ENCODE peak calls at places on chromosomes 4 and X, in seven cellular contexts. One of them, this sample, is unnamed.

GRCh38 chr4:94406668-94407437 is 44.9 kb upstream of the PDLIM5 start:
- DNase-seq in NCI-H1694 treated with DMSO at 0.1 percent for 48 hours: peak
- DNase-seq in nephron progenitor cell: peak
- DNase-seq in immature natural killer cell: peak
- DNase-seq in epithelial cell of esophagus: peak
- DNase-seq in COR-L47: peak
- DNase-seq in M059J: peak
- DNase-seq in this sample: peak

GRCh38 chr4:52998413-52998812 is 136.3 kb downstream of the RASL11B start:
- DNase-seq in epithelial cell of esophagus: no peak
- DNase-seq in COR-L47: no peak
- DNase-seq in M059J: no peak
- DNase-seq in immature natural killer cell: no peak
- DNase-seq in nephron progenitor cell: no peak
- DNase-seq in NCI-H1694 treated with DMSO at 0.1 percent for 48 hours: no peak
- DNase-seq in this sample: no peak

GRCh38 chr4:173371292-173372192 is 788 bp downstream of the SAP30 start:
- DNase-seq in epithelial cell of esophagus: peak
- DNase-seq in NCI-H1694 treated with DMSO at 0.1 percent for 48 hours: peak
- DNase-seq in M059J: peak
- DNase-seq in COR-L47: peak
- DNase-seq in nephron progenitor cell: peak
- DNase-seq in immature natural killer cell: peak
- DNase-seq in this sample: peak

GRCh38 chrX:55004231-55004630 is 4.1 kb downstream of the APEX2 start:
- DNase-seq in NCI-H1694 treated with DMSO at 0.1 percent for 48 hours: no peak
- DNase-seq in epithelial cell of esophagus: no peak
- DNase-seq in COR-L47: no peak
- DNase-seq in M059J: peak
- DNase-seq in nephron progenitor cell: no peak
- DNase-seq in immature natural killer cell: peak
- DNase-seq in this sample: no peak

GRCh38 chr4:2070421-2071251 is 11.5 kb downstream of the NAT8L start:
- DNase-seq in epithelial cell of esophagus: no peak
- DNase-seq in NCI-H1694 treated with DMSO at 0.1 percent for 48 hours: no peak
- DNase-seq in nephron progenitor cell: no peak
- DNase-seq in M059J: no peak
- DNase-seq in COR-L47: no peak
- DNase-seq in immature natural killer cell: no peak
- DNase-seq in this sample: no peak

GRCh38 chr4:70583952-70584834 is 7.9 kb upstream of the AMBN start:
- DNase-seq in nephron progenitor cell: no peak
- DNase-seq in M059J: peak
- DNase-seq in NCI-H1694 treated with DMSO at 0.1 percent for 48 hours: no peak
- DNase-seq in immature natural killer cell: no peak
- DNase-seq in epithelial cell of esophagus: peak
- DNase-seq in COR-L47: peak
- DNase-seq in this sample: peak

GRCh38 chr4:40446785-40447184 is 111.7 kb downstream of the CHRNA9 start:
- DNase-seq in epithelial cell of esophagus: peak
- DNase-seq in COR-L47: no peak
- DNase-seq in nephron progenitor cell: no peak
- DNase-seq in immature natural killer cell: no peak
- DNase-seq in NCI-H1694 treated with DMSO at 0.1 percent for 48 hours: no peak
- DNase-seq in M059J: no peak
- DNase-seq in this sample: peak

GRCh38 chr4:97720869-97721432 is 422.3 kb downstream of the STPG2 start:
- DNase-seq in M059J: peak
- DNase-seq in nephron progenitor cell: no peak
- DNase-seq in COR-L47: peak
- DNase-seq in NCI-H1694 treated with DMSO at 0.1 percent for 48 hours: no peak
- DNase-seq in immature natural killer cell: no peak
- DNase-seq in epithelial cell of esophagus: peak
- DNase-seq in this sample: peak

GRCh38 chrX:31279359-31279758 is 207.5 kb upstream of the FTHL17 start:
- DNase-seq in NCI-H1694 treated with DMSO at 0.1 percent for 48 hours: no peak
- DNase-seq in M059J: peak
- DNase-seq in nephron progenitor cell: no peak
- DNase-seq in immature natural killer cell: no peak
- DNase-seq in COR-L47: no peak
- DNase-seq in epithelial cell of esophagus: peak
- DNase-seq in this sample: peak

GRCh38 chrX:136747003-136747986 is 33.4 kb downstream of the ARHGEF6 start:
- DNase-seq in immature natural killer cell: no peak
- DNase-seq in NCI-H1694 treated with DMSO at 0.1 percent for 48 hours: no peak
- DNase-seq in M059J: peak
- DNase-seq in COR-L47: no peak
- DNase-seq in epithelial cell of esophagus: no peak
- DNase-seq in nephron progenitor cell: no peak
- DNase-seq in this sample: no peak